ENCODE peak calls at places on chromosomes 16 and 17, in six cellular contexts. One of them, this sample, is unnamed.
A peak's percentile ranks its signal among the peaks of the same experiment; 100 is the strongest.

GRCh38 chr17:58283674-58284612 is 3.2 kb upstream of the MPO start:
- DNase-seq in substantia nigra: no peak
- DNase-seq in H4: no peak
- DNase-seq in A549: no peak
- DNase-seq in stimulated activated CD8-positive, alpha-beta memory T cell treated with anti-CD3 and anti-CD28 coated beads, Interleukin-7, amount 100 ng/mL, for 1 hour: no peak
- DNase-seq in NCI-H1105: no peak
- DNase-seq in this sample: no peak

GRCh38 chr17:40417258-40417608 is 463 bp downstream of the TOP2A start:
- DNase-seq in A549: peak; percentile 58
- DNase-seq in H4: no peak
- DNase-seq in substantia nigra: no peak
- DNase-seq in stimulated activated CD8-positive, alpha-beta memory T cell treated with anti-CD3 and anti-CD28 coated beads, Interleukin-7, amount 100 ng/mL, for 1 hour: no peak
- DNase-seq in NCI-H1105: no peak
- DNase-seq in this sample: peak; percentile 43

GRCh38 chr17:42704495-42705494 is 22.5 kb downstream of the CNTNAP1 start:
- DNase-seq in stimulated activated CD8-positive, alpha-beta memory T cell treated with anti-CD3 and anti-CD28 coated beads, Interleukin-7, amount 100 ng/mL, for 1 hour: no peak
- DNase-seq in NCI-H1105: no peak
- DNase-seq in A549: no peak
- DNase-seq in H4: no peak
- DNase-seq in substantia nigra: no peak
- DNase-seq in this sample: no peak

GRCh38 chr16:27127293-27127692 is 60.6 kb downstream of the C16orf82 start:
- DNase-seq in stimulated activated CD8-positive, alpha-beta memory T cell treated with anti-CD3 and anti-CD28 coated beads, Interleukin-7, amount 100 ng/mL, for 1 hour: no peak
- DNase-seq in NCI-H1105: no peak
- DNase-seq in H4: no peak
- DNase-seq in substantia nigra: no peak
- DNase-seq in A549: no peak
- DNase-seq in this sample: peak; percentile 7

GRCh38 chr17:13609953-13610352 is 8.2 kb upstream of the HS3ST3A1 start:
- DNase-seq in stimulated activated CD8-positive, alpha-beta memory T cell treated with anti-CD3 and anti-CD28 coated beads, Interleukin-7, amount 100 ng/mL, for 1 hour: no peak
- DNase-seq in H4: no peak
- DNase-seq in substantia nigra: no peak
- DNase-seq in A549: no peak
- DNase-seq in NCI-H1105: no peak
- DNase-seq in this sample: no peak

GRCh38 chr17:62963296-62963695 is 2.7 kb upstream of the TANC2 start:
- DNase-seq in H4: peak; percentile 37
- DNase-seq in A549: peak; percentile 71
- DNase-seq in substantia nigra: no peak
- DNase-seq in stimulated activated CD8-positive, alpha-beta memory T cell treated with anti-CD3 and anti-CD28 coated beads, Interleukin-7, amount 100 ng/mL, for 1 hour: no peak
- DNase-seq in NCI-H1105: no peak
- DNase-seq in this sample: no peak

GRCh38 chr16:22300427-22301071 is 3.3 kb downstream of the POLR3E start:
- DNase-seq in A549: peak; percentile 71
- DNase-seq in substantia nigra: peak; percentile 56
- DNase-seq in H4: peak; percentile 51
- DNase-seq in NCI-H1105: no peak
- DNase-seq in stimulated activated CD8-positive, alpha-beta memory T cell treated with anti-CD3 and anti-CD28 coated beads, Interleukin-7, amount 100 ng/mL, for 1 hour: no peak
- DNase-seq in this sample: peak; percentile 74

GRCh38 chr16:89024546-89024945 is 47.5 kb upstream of the CBFA2T3 start:
- DNase-seq in NCI-H1105: no peak
- DNase-seq in substantia nigra: no peak
- DNase-seq in A549: no peak
- DNase-seq in H4: no peak
- DNase-seq in stimulated activated CD8-positive, alpha-beta memory T cell treated with anti-CD3 and anti-CD28 coated beads, Interleukin-7, amount 100 ng/mL, for 1 hour: no peak
- DNase-seq in this sample: no peak

GRCh38 chr17:5135726-5136579 is 20.1 kb downstream of the USP6 start:
- DNase-seq in NCI-H1105: no peak
- DNase-seq in A549: no peak
- DNase-seq in stimulated activated CD8-positive, alpha-beta memory T cell treated with anti-CD3 and anti-CD28 coated beads, Interleukin-7, amount 100 ng/mL, for 1 hour: no peak
- DNase-seq in H4: no peak
- DNase-seq in substantia nigra: no peak
- DNase-seq in this sample: no peak

This sample was measured in dermis blood vessel endothelial cell.